ENCODE peak calls at places on chromosomes 1 and 21, in seven cellular contexts. One of them, this sample, is unnamed.

GRCh38 chr1:47184090-47184735 is 5.6 kb downstream of the PDZK1IP1 start:
- DNase-seq in tibial artery: no peak
- DNase-seq in H9: no peak
- DNase-seq in BJ: no peak
- DNase-seq in brain microvascular endothelial cell: no peak
- DNase-seq in CD4-positive, alpha-beta T cell: no peak
- DNase-seq in body of pancreas: no peak
- DNase-seq in this sample: no peak

GRCh38 chr1:21902378-21903012 is 34.6 kb downstream of the HSPG2 start:
- DNase-seq in brain microvascular endothelial cell: no peak
- DNase-seq in H9: no peak
- DNase-seq in BJ: no peak
- DNase-seq in CD4-positive, alpha-beta T cell: no peak
- DNase-seq in body of pancreas: no peak
- DNase-seq in tibial artery: no peak
- DNase-seq in this sample: peak; percentile 21

GRCh38 chr1:182806015-182806678 is 16.6 kb downstream of the NPL start:
- DNase-seq in CD4-positive, alpha-beta T cell: no peak
- DNase-seq in BJ: no peak
- DNase-seq in H9: peak; percentile 94
- DNase-seq in body of pancreas: no peak
- DNase-seq in brain microvascular endothelial cell: no peak
- DNase-seq in tibial artery: no peak
- DNase-seq in this sample: peak; percentile 12

GRCh38 chr1:51231121-51231520 is 5.0 kb upstream of the RNF11 start:
- DNase-seq in CD4-positive, alpha-beta T cell: no peak
- DNase-seq in tibial artery: no peak
- DNase-seq in BJ: no peak
- DNase-seq in H9: no peak
- DNase-seq in brain microvascular endothelial cell: no peak
- DNase-seq in body of pancreas: no peak
- DNase-seq in this sample: no peak

GRCh38 chr21:42155045-42155855 is 63.7 kb upstream of the ABCG1 start:
- DNase-seq in brain microvascular endothelial cell: no peak
- DNase-seq in CD4-positive, alpha-beta T cell: no peak
- DNase-seq in body of pancreas: no peak
- DNase-seq in H9: peak; percentile 20
- DNase-seq in BJ: no peak
- DNase-seq in tibial artery: no peak
- DNase-seq in this sample: no peak

GRCh38 chr1:40708750-40709099 is 17.2 kb downstream of the NFYC start:
- DNase-seq in CD4-positive, alpha-beta T cell: no peak
- DNase-seq in brain microvascular endothelial cell: no peak
- DNase-seq in tibial artery: no peak
- DNase-seq in H9: no peak
- DNase-seq in body of pancreas: no peak
- DNase-seq in BJ: peak; percentile 39
- DNase-seq in this sample: peak; percentile 23

GRCh38 chr1:21638531-21639341 is 30.4 kb downstream of the RAP1GAP start:
- DNase-seq in H9: no peak
- DNase-seq in tibial artery: no peak
- DNase-seq in CD4-positive, alpha-beta T cell: no peak
- DNase-seq in body of pancreas: peak; percentile 87
- DNase-seq in BJ: no peak
- DNase-seq in brain microvascular endothelial cell: no peak
- DNase-seq in this sample: no peak

GRCh38 chr1:43143441-43143888 is 28.6 kb downstream of the EBNA1BP2 start:
- DNase-seq in brain microvascular endothelial cell: no peak
- DNase-seq in H9: peak; percentile 75
- DNase-seq in CD4-positive, alpha-beta T cell: no peak
- DNase-seq in body of pancreas: no peak
- DNase-seq in BJ: no peak
- DNase-seq in tibial artery: no peak
- DNase-seq in this sample: peak; percentile 18

GRCh38 chr21:44375281-44375651 is 21.8 kb downstream of the TRPM2 start:
- DNase-seq in brain microvascular endothelial cell: no peak
- DNase-seq in body of pancreas: no peak
- DNase-seq in CD4-positive, alpha-beta T cell: no peak
- DNase-seq in BJ: no peak
- DNase-seq in tibial artery: peak; percentile 41
- DNase-seq in H9: no peak
- DNase-seq in this sample: no peak

GRCh38 chr1:95311006-95311405 is 77.0 kb downstream of the RWDD3 start:
- DNase-seq in CD4-positive, alpha-beta T cell: no peak
- DNase-seq in H9: no peak
- DNase-seq in tibial artery: no peak
- DNase-seq in BJ: no peak
- DNase-seq in brain microvascular endothelial cell: no peak
- DNase-seq in body of pancreas: no peak
- DNase-seq in this sample: no peak

GRCh38 chr1:208081972-208082371 is 162.2 kb downstream of the PLXNA2 start:
- DNase-seq in body of pancreas: no peak
- DNase-seq in BJ: no peak
- DNase-seq in H9: peak; percentile 60
- DNase-seq in CD4-positive, alpha-beta T cell: no peak
- DNase-seq in tibial artery: no peak
- DNase-seq in brain microvascular endothelial cell: no peak
- DNase-seq in this sample: peak; percentile 59

GRCh38 chr1:165595561-165595960 is 35.5 kb upstream of the MGST3 start:
- DNase-seq in brain microvascular endothelial cell: peak; percentile 4
- DNase-seq in BJ: peak; percentile 36
- DNase-seq in tibial artery: no peak
- DNase-seq in CD4-positive, alpha-beta T cell: no peak
- DNase-seq in body of pancreas: no peak
- DNase-seq in H9: no peak
- DNase-seq in this sample: no peak

GRCh38 chr1:12478612-12478985 is 139.4 kb downstream of the DHRS3 start:
- DNase-seq in body of pancreas: no peak
- DNase-seq in BJ: no peak
- DNase-seq in CD4-positive, alpha-beta T cell: peak; percentile 17
- DNase-seq in brain microvascular endothelial cell: no peak
- DNase-seq in tibial artery: no peak
- DNase-seq in H9: no peak
- DNase-seq in this sample: peak; percentile 29

GRCh38 chr1:25544819-25545218 is 1.4 kb downstream of the LDLRAP1 start:
- DNase-seq in brain microvascular endothelial cell: no peak
- DNase-seq in CD4-positive, alpha-beta T cell: no peak
- DNase-seq in body of pancreas: peak; percentile 50
- DNase-seq in BJ: no peak
- DNase-seq in tibial artery: no peak
- DNase-seq in H9: no peak
- DNase-seq in this sample: no peak

GRCh38 chr1:90262791-90263190 is 267.9 kb downstream of the ZNF326 start:
- DNase-seq in BJ: no peak
- DNase-seq in body of pancreas: no peak
- DNase-seq in tibial artery: no peak
- DNase-seq in H9: no peak
- DNase-seq in CD4-positive, alpha-beta T cell: no peak
- DNase-seq in brain microvascular endothelial cell: no peak
- DNase-seq in this sample: no peak

GRCh38 chr1:234605983-234606730 is 3.8 kb downstream of the IRF2BP2 start:
- DNase-seq in BJ: no peak
- DNase-seq in CD4-positive, alpha-beta T cell: peak; percentile 26
- DNase-seq in tibial artery: no peak
- DNase-seq in body of pancreas: peak; percentile 56
- DNase-seq in brain microvascular endothelial cell: no peak
- DNase-seq in H9: no peak
- DNase-seq in this sample: no peak
- TF ChIP-seq CTCF in BJ: no peak
- TF ChIP-seq CTCF in CD4-positive, alpha-beta T cell: peak; percentile 30
- TF ChIP-seq CTCF in tibial artery: no peak
- TF ChIP-seq CTCF in body of pancreas: no peak
- TF ChIP-seq CTCF in brain microvascular endothelial cell: peak; percentile 3
- TF ChIP-seq CTCF in H9: no peak
- TF ChIP-seq CTCF in this sample: no peak

DNA sequence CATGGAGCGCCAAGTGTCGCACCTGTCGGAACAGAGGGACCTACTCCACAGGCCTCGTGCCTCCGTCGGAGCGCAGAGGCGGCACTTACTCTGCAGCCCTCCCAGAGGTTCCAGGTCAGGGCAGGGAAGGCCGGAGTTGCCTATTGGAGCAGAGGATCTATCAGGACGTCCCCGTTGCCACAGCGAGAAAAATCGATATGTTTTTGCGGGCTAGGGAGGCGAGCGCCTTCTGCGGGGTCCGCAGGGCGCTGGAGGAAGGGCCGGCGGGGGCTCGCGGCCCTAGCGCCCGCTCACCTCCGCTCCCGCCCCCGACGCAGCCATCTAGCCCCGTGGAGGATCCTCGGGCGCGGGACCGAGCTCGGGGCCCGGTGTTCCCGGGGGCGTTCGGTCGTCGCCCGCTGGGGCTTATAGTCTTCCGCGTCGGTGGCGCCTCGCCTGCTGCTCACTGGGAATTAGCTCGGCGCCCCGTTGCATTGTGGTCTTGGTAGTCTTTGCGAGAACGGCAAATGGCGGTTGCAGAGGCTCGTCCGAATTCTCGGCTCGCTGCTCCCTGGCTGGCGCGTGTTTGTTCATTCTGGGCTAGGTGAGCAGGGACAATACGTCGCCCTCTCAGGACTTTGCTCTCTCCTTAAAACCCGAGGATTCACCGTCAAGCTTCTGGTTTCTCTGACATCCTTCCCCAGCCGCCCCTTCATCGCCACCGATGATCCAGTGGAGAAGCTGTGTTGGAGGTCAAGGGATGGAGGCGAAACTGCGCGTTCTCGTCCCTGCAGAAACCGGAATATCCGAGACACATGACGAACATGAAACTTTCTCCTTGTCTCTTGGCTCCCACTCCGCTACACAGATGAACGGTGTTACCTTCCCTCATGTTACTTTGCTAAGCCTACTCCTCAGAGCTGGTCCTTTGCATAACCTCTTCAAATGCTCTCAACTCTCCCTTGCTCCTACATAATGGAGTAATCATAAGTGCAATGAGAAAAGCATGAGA is at the start of gene JTB:
- DNase-seq in tibial artery: peak; percentile 95
- DNase-seq in brain microvascular endothelial cell: peak; percentile 85
- DNase-seq in body of pancreas: peak; percentile 87
- DNase-seq in H9: peak; percentile 82
- DNase-seq in CD4-positive, alpha-beta T cell: peak; percentile 83
- DNase-seq in BJ: no peak
- DNase-seq in this sample: peak; percentile 85
- TF ChIP-seq CTCF in tibial artery: no peak
- TF ChIP-seq CTCF in brain microvascular endothelial cell: no peak
- TF ChIP-seq CTCF in body of pancreas: no peak
- TF ChIP-seq CTCF in H9: no peak
- TF ChIP-seq CTCF in CD4-positive, alpha-beta T cell: no peak
- TF ChIP-seq CTCF in BJ: no peak
- TF ChIP-seq CTCF in this sample: no peak

GRCh38 chr1:246726255-246726679 is 2.1 kb downstream of the SCCPDH start:
- DNase-seq in H9: no peak
- DNase-seq in BJ: no peak
- DNase-seq in body of pancreas: no peak
- DNase-seq in tibial artery: no peak
- DNase-seq in CD4-positive, alpha-beta T cell: no peak
- DNase-seq in brain microvascular endothelial cell: no peak
- DNase-seq in this sample: no peak

GRCh38 chr1:246727594-246727993 is 3.4 kb downstream of the SCCPDH start:
- DNase-seq in body of pancreas: no peak
- DNase-seq in tibial artery: no peak
- DNase-seq in brain microvascular endothelial cell: no peak
- DNase-seq in H9: no peak
- DNase-seq in CD4-positive, alpha-beta T cell: no peak
- DNase-seq in BJ: no peak
- DNase-seq in this sample: no peak

GRCh38 chr1:246725191-246725590 is 982 bp downstream of the SCCPDH start:
- DNase-seq in CD4-positive, alpha-beta T cell: no peak
- DNase-seq in H9: no peak
- DNase-seq in BJ: no peak
- DNase-seq in body of pancreas: no peak
- DNase-seq in brain microvascular endothelial cell: no peak
- DNase-seq in tibial artery: no peak
- DNase-seq in this sample: no peak

GRCh38 chr1:246726881-246727280 is 2.7 kb downstream of the SCCPDH start:
- DNase-seq in H9: no peak
- DNase-seq in BJ: no peak
- DNase-seq in body of pancreas: no peak
- DNase-seq in brain microvascular endothelial cell: no peak
- DNase-seq in tibial artery: no peak
- DNase-seq in CD4-positive, alpha-beta T cell: no peak
- DNase-seq in this sample: no peak

DNA sequence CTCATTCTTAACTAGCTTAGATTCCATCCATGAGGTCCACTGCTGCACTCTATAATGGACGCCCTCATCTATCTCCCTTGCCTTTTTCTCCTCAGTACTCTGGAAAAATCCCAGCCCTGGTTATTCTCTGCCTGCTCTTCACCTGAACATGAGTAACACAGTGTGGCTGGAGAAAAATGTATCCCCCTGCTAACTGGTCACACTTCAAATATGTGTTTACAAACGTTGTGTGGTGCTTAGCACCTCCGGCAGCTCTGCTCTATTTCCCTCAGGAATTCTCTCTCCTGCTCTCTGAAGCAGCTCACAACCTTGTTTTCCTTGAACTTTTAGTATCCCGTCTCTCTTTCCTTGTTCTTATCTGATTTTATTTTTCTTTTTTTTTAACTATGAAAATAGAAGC is 4.1 kb downstream of the SCCPDH start:
- DNase-seq in CD4-positive, alpha-beta T cell: no peak
- DNase-seq in tibial artery: no peak
- DNase-seq in BJ: no peak
- DNase-seq in body of pancreas: no peak
- DNase-seq in brain microvascular endothelial cell: peak; percentile 26
- DNase-seq in H9: no peak
- DNase-seq in this sample: no peak
- TF ChIP-seq CTCF in CD4-positive, alpha-beta T cell: no peak
- TF ChIP-seq CTCF in tibial artery: no peak
- TF ChIP-seq CTCF in BJ: no peak
- TF ChIP-seq CTCF in body of pancreas: no peak
- TF ChIP-seq CTCF in brain microvascular endothelial cell: no peak
- TF ChIP-seq CTCF in H9: no peak
- TF ChIP-seq CTCF in this sample: no peak

GRCh38 chr1:178356299-178356698 is 140.5 kb downstream of the CLEC20A start:
- DNase-seq in BJ: no peak
- DNase-seq in tibial artery: no peak
- DNase-seq in CD4-positive, alpha-beta T cell: no peak
- DNase-seq in H9: no peak
- DNase-seq in body of pancreas: no peak
- DNase-seq in brain microvascular endothelial cell: no peak
- DNase-seq in this sample: no peak
- TF ChIP-seq CTCF in BJ: no peak
- TF ChIP-seq CTCF in tibial artery: no peak
- TF ChIP-seq CTCF in CD4-positive, alpha-beta T cell: no peak
- TF ChIP-seq CTCF in H9: no peak
- TF ChIP-seq CTCF in body of pancreas: no peak
- TF ChIP-seq CTCF in brain microvascular endothelial cell: no peak
- TF ChIP-seq CTCF in this sample: no peak

DNA sequence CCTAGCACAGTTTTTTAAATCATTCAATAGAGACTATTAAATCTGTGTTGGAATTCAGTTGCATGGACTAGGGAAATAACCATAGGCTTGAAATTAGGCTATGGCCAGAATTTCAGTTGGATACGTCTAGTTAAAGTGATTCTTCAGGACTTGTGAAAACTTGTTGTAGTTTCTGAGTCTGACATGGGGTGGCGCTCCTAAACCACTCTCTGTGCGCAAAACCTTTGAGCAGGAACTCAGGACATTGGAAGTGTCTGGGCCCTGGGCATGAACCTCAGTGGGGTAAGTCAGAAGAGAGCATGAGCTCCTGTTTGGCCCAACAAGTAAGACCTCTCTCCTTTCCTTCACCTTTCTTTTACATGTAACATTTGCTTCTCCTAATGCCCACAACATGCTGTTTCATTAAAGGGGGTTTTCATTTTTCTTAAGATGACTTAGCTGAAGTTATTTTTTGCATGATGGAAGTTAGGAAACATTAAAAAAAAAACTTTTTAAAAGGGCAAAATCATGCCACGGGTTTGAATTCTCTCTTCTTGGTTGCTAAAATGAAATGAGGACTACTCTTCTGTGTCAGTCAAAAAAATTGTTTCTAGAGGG is 17.1 kb upstream of the CCDC190 start:
- DNase-seq in CD4-positive, alpha-beta T cell: no peak
- DNase-seq in body of pancreas: peak; percentile 63
- DNase-seq in brain microvascular endothelial cell: peak; percentile 90
- DNase-seq in tibial artery: peak; percentile 45
- DNase-seq in BJ: no peak
- DNase-seq in H9: peak; percentile 74
- DNase-seq in this sample: peak; percentile 77
- TF ChIP-seq CTCF in CD4-positive, alpha-beta T cell: no peak
- TF ChIP-seq CTCF in body of pancreas: peak; percentile 37
- TF ChIP-seq CTCF in brain microvascular endothelial cell: peak; percentile 86
- TF ChIP-seq CTCF in tibial artery: peak; percentile 75
- TF ChIP-seq CTCF in BJ: peak; percentile 81
- TF ChIP-seq CTCF in H9: peak; percentile 89
- TF ChIP-seq CTCF in this sample: peak; percentile 79

This sample was measured in nephron progenitor cell.